ENCODE peak calls at places on chromosomes 1 and 21, in four cellular contexts. R is BJ, K is cardiac fibroblast, M is lower leg skin. O is an unnamed sample.

GRCh38 chr1:42209516-42210370 is 45.2 kb upstream of the GUCA2A start:
- DNase-seq in R (no peak), K (no peak), M (no peak), O (peak; percentile 38)

GRCh38 chr1:59368007-59368670 is 71.2 kb downstream of the FGGY start:
- DNase-seq in R (no peak), K (no peak), M (no peak), O (no peak)

GRCh38 chr1:71014110-71014509 is 33.5 kb downstream of the PTGER3 start:
- DNase-seq in R (peak; percentile 3), K (peak; percentile 8), M (no peak), O (no peak)

GRCh38 chr1:17194133-17194475 is 10.8 kb upstream of the PADI1 start:
- DNase-seq in R (no peak), K (no peak), M (peak; percentile 83), O (no peak)

GRCh38 chr21:42376338-42376982 is 10.1 kb upstream of the TFF1 start:
- DNase-seq in R (no peak), K (no peak), M (no peak), O (no peak)

GRCh38 chr1:234915923-234916675 is 212.5 kb downstream of the TOMM20 start:
- DNase-seq in R (peak; percentile 48), K (peak; percentile 16), M (peak; percentile 58), O (no peak)

GRCh38 chr1:160954158-160955104 is at the start of gene ITLN2:
- DNase-seq in R (no peak), K (peak; percentile 53), M (no peak), O (peak; percentile 78)

GRCh38 chr1:27952147-27952546 is 7.6 kb upstream of the XKR8 start:
- DNase-seq in R (no peak), K (no peak), M (no peak), O (no peak)

GRCh38 chr21:29775462-29775861 is 164.3 kb downstream of the GRIK1 start:
- DNase-seq in R (no peak), K (no peak), M (no peak), O (no peak)

GRCh38 chr1:47701741-47702515 is 264.1 kb downstream of the FOXD2 start:
- DNase-seq in R (no peak), K (no peak), M (no peak), O (no peak)

GRCh38 chr1:185400057-185400456 is 83.0 kb upstream of the IVNS1ABP start:
- DNase-seq in R (peak; percentile 51), K (peak; percentile 80), M (no peak), O (peak; percentile 63)

GRCh38 chr1:161032409-161032808 is 6.4 kb downstream of the TSTD1 start:
- DNase-seq in R (no peak), K (no peak), M (no peak), O (no peak)

GRCh38 chr1:34926156-34926555 is 3.3 kb downstream of the DLGAP3 start:
- DNase-seq in R (no peak), K (no peak), M (no peak), O (no peak)

DNA sequence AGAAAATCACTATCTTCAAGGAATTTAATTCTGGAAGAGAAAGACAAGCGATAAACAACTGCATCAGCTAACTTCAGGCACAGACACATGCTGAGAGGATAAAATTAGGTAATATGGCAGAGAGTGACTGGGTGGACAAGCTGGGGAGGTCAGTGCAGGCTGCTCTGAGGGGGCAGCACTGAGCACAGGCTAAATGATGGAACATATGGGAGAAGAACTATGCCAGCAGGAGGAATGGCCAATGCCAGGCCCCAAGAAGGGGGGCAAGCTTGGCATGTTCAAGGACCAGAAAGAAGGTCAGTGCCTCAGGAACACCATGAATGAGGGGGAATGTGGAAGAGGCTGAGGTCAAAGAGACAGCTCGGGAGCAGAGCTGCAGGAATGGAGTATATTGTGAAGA is 190.7 kb upstream of the MAP1LC3C start:
- DNase-seq in R (no peak), K (no peak), M (no peak), O (peak; percentile 33)
- TF ChIP-seq CTCF in R (no peak), K (no peak), M (no peak), O (peak; percentile 16)

GRCh38 chr1:201882665-201883132 is 6.0 kb upstream of the SHISA4 start:
- DNase-seq in R (peak; percentile 44), K (peak; percentile 77), M (peak; percentile 75), O (peak; percentile 97)
- TF ChIP-seq CTCF in R (peak; percentile 39), K (peak; percentile 31), M (no peak), O (peak; percentile 41)

GRCh38 chr1:169696273-169697100 is 14.9 kb downstream of the SELL start:
- DNase-seq in R (no peak), K (no peak), M (no peak), O (no peak)

GRCh38 chr1:169697769-169698168 is 13.7 kb downstream of the SELL start:
- DNase-seq in R (no peak), K (no peak), M (no peak), O (no peak)

GRCh38 chr1:169690489-169690888 is 20.9 kb downstream of the SELL start:
- DNase-seq in R (no peak), K (no peak), M (no peak), O (no peak)

GRCh38 chr1:169692766-169693460 is 18.5 kb downstream of the SELL start:
- DNase-seq in R (no peak), K (no peak), M (no peak), O (no peak)

GRCh38 chr1:169694304-169694703 is 17.1 kb downstream of the SELL start:
- DNase-seq in R (no peak), K (no peak), M (no peak), O (no peak)
- TF ChIP-seq CTCF in R (no peak), K (no peak), M (no peak), O (no peak)

GRCh38 chr1:3015744-3016143 is 5.5 kb upstream of the ACTRT2 start:
- DNase-seq in R (no peak), K (no peak), M (peak; percentile 77), O (no peak)
- TF ChIP-seq CTCF in R (no peak), K (no peak), M (no peak), O (no peak)

GRCh38 chr1:29767088-29767685 is 530.9 kb downstream of the PTPRU start:
- DNase-seq in R (no peak), K (no peak), M (peak; percentile 64), O (no peak)
- TF ChIP-seq CTCF in R (no peak), K (no peak), M (no peak), O (no peak)

DNA sequence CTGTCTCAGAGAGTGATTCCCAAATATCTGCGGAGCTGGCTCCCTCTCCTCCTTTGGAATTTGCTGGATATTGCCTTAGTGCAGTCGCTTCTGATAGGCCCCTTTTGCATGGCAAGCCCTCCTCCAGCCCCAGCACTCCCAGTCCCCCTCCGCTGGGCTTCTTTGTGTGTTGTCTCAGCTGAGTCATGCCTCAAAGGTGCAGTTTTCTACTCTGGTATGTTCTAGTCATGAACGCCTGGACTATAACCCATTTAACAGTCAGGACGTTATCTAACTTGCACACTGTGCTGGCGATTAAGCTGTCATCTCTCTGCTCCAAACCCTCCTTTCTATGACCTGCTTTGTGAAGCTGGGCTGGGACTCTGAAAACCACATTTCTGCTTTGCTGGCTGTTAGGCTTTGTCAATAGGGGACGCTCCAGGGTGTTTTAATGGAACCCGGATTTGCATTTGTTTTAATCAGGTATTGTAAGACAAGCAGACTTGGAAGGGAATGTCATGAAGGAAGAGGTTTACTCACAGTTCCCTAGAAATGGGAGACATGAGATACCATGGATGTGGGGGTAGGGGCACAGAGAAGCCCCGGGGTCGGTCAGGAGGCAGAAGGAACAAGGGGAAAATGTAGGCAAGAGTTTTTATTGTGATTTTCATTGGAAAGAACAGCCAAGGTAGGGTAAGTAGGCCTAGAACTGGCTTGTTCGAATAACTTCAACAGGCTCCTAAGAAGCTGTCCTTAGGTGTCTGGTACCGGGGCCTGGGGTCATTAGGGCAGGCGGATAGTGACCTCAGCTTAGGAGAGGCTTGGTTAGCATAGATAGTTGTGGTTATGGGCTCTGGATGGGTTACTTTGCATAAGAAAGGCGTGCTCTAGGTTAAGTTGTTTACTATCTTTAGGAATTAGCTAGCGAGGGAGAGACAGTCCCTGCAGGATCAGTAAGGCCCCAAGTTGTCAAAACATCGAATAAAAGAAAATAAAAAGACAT is 20.4 kb upstream of the HPCAL4 start:
- DNase-seq in R (no peak), K (peak; percentile 17), M (peak; percentile 49), O (no peak)
- TF ChIP-seq CTCF in R (no peak), K (no peak), M (no peak), O (no peak)

GRCh38 chr1:231883382-231883781 is 256.8 kb downstream of the DISC1 start:
- DNase-seq in R (no peak), K (no peak), M (no peak), O (peak; percentile 52)
- TF ChIP-seq CTCF in R (no peak), K (no peak), M (no peak), O (peak; percentile 15)

GRCh38 chr1:112674986-112675727 is 698 bp downstream of the MOV10 start:
- DNase-seq in R (no peak), K (peak; percentile 18), M (no peak), O (peak; percentile 17)
- TF ChIP-seq CTCF in R (no peak), K (no peak), M (no peak), O (no peak)

GRCh38 chr1:154753426-154753825 is 116.7 kb downstream of the KCNN3 start:
- DNase-seq in R (no peak), K (no peak), M (peak; percentile 56), O (no peak)

GRCh38 chr1:154750681-154751665 is 119.1 kb downstream of the KCNN3 start:
- DNase-seq in R (no peak), K (no peak), M (peak; percentile 79), O (peak; percentile 28)

GRCh38 chr1:154749078-154749760 is 120.9 kb downstream of the KCNN3 start:
- DNase-seq in R (no peak), K (peak; percentile 80), M (no peak), O (peak; percentile 75)

GRCh38 chr1:154751690-154752089 is 118.4 kb downstream of the KCNN3 start:
- DNase-seq in R (no peak), K (peak; percentile 84), M (no peak), O (peak; percentile 54)

GRCh38 chr1:154752273-154753030 is 117.6 kb downstream of the KCNN3 start:
- DNase-seq in R (no peak), K (no peak), M (peak; percentile 34), O (peak; percentile 18)
- TF ChIP-seq CTCF in R (no peak), K (no peak), M (no peak), O (no peak)

GRCh38 chr1:84689514-84690396 is 506 bp downstream of the SSX2IP start:
- DNase-seq in R (no peak), K (peak; percentile 44), M (peak; percentile 91), O (peak; percentile 48)
- TF ChIP-seq CTCF in R (peak; percentile 43), K (peak; percentile 46), M (no peak), O (no peak)